ENCODE peak calls at places on chromosomes 7 and 10, in seven cellular contexts. H is IMR-90, M is H9, Q is H1, R is mesenchymal stem cell, D is mesendoderm, U is trophoblast cell. F is an unnamed sample.

GRCh38 chr10:48523212-48523819 is 81.6 kb downstream of the ARHGAP22 start:
- DNase-seq in H (peak), M (peak), Q (no peak), R (peak), D (peak), U (peak), F (peak)

GRCh38 chr10:7480742-7481381 is 70.0 kb upstream of the SFMBT2 start:
- DNase-seq in H (no peak), M (no peak), Q (no peak), R (no peak), D (no peak), U (no peak), F (no peak)

GRCh38 chr10:12656518-12657142 is 307.3 kb downstream of the CAMK1D start:
- DNase-seq in H (peak), M (no peak), Q (no peak), R (peak), D (peak), U (no peak), F (peak)

GRCh38 chr7:101170617-101171441 is 5.5 kb upstream of the VGF start:
- DNase-seq in H (no peak), M (peak), Q (no peak), R (no peak), D (peak), U (no peak), F (no peak)

GRCh38 chr10:53664620-53665019 is 892.0 kb upstream of the MBL2 start:
- DNase-seq in H (no peak), M (no peak), Q (no peak), R (peak), D (no peak), U (no peak), F (no peak)

GRCh38 chr10:69856601-69857166 is 55.0 kb downstream of the COL13A1 start:
- DNase-seq in H (no peak), M (no peak), Q (no peak), R (no peak), D (peak), U (no peak), F (no peak)

GRCh38 chr10:116670706-116671105 is 50.0 kb downstream of the PNLIPRP2 start:
- DNase-seq in H (no peak), M (no peak), Q (no peak), R (no peak), D (no peak), U (no peak), F (no peak)

GRCh38 chr10:63481815-63482421 is 16.1 kb upstream of the JMJD1C start:
- DNase-seq in H (peak), M (no peak), Q (no peak), R (no peak), D (no peak), U (no peak), F (no peak)

GRCh38 chr7:89238156-89238555 is 442.6 kb upstream of the TEX47 start:
- DNase-seq in H (peak), M (no peak), Q (no peak), R (no peak), D (no peak), U (no peak), F (no peak)

GRCh38 chr7:45048748-45049147 is 40.0 kb downstream of the NACAD start:
- DNase-seq in H (no peak), M (no peak), Q (no peak), R (no peak), D (no peak), U (no peak), F (no peak)

GRCh38 chr10:19592276-19592675 is 224.0 kb upstream of the PLXDC2 start:
- DNase-seq in H (peak), M (no peak), Q (no peak), R (peak), D (peak), U (peak), F (no peak)

GRCh38 chr7:100965051-100965722 is 4.2 kb upstream of the MUC12 start:
- DNase-seq in H (no peak), M (peak), Q (peak), R (no peak), D (peak), U (no peak), F (no peak)

DNA sequence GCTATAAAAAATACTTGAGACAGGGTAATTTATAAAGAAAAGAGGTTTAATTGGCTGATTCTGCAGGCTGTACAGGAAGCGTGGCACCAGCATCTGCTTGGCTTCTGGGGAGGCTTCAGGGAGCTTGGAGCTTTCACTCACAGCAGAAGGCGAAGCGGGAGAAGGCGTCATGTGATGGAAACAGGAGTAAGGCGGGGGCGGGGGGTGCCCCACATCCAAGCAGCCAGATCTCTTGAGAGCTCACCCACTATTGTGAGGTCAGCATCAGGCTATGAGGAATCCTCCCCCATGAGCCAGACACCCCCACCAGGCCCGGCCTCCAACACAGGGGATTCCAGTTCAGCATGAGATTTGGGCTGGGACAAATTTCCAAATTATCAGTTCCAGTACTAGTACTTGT is 46.2 kb downstream of the WDR37 start:
- DNase-seq in H (peak), M (no peak), Q (no peak), R (no peak), D (no peak), U (no peak), F (no peak)
- H2BK5ac ChIP-seq in H (no peak), M (no peak), Q (peak), R (no peak), D (no peak), U (no peak), F (no peak)

GRCh38 chr10:20668985-20669384 is 228.1 kb downstream of the NEBL start:
- DNase-seq in H (no peak), M (no peak), Q (no peak), R (no peak), D (no peak), U (no peak), F (no peak)
- H2AK5ac ChIP-seq in H (no peak), M (no peak), Q (no peak), R (no peak), D (no peak), U (no peak), F (no peak)

DNA sequence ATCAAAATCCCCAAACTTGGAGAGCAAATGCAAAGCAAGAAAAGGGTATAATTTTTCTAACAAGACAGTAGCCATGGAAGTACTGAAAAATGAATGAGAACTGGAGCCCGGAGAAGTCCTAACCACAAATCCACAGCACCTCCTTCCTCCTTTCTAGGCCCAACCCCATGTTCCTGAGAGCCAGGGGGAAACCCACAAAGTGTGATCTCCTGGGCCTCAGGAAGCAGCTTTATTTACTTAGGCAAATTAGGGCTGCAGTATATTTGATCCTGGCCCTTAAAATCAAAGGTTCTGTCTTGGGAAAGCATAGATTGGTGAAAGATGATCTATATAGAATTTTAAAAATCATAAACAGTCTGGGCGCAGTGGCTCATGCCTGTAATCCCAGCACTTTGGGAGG is 103.0 kb downstream of the DOCK4 start:
- DNase-seq in H (peak), M (no peak), Q (no peak), R (peak), D (peak), U (no peak), F (no peak)
- H2BK5ac ChIP-seq in H (no peak), M (no peak), Q (no peak), R (no peak), D (no peak), U (no peak), F (no peak)

GRCh38 chr7:4013793-4014192 is 668.3 kb upstream of the FOXK1 start:
- DNase-seq in H (no peak), M (no peak), Q (no peak), R (no peak), D (no peak), U (no peak), F (no peak)

GRCh38 chr7:4010923-4011656 is 671.0 kb upstream of the FOXK1 start:
- DNase-seq in H (no peak), M (no peak), Q (no peak), R (no peak), D (peak), U (no peak), F (no peak)

GRCh38 chr7:4006687-4007086 is 675.4 kb upstream of the FOXK1 start:
- DNase-seq in H (no peak), M (no peak), Q (no peak), R (no peak), D (no peak), U (no peak), F (no peak)

GRCh38 chr7:4009720-4010119 is 672.4 kb upstream of the FOXK1 start:
- DNase-seq in H (no peak), M (no peak), Q (no peak), R (no peak), D (no peak), U (no peak), F (no peak)

DNA sequence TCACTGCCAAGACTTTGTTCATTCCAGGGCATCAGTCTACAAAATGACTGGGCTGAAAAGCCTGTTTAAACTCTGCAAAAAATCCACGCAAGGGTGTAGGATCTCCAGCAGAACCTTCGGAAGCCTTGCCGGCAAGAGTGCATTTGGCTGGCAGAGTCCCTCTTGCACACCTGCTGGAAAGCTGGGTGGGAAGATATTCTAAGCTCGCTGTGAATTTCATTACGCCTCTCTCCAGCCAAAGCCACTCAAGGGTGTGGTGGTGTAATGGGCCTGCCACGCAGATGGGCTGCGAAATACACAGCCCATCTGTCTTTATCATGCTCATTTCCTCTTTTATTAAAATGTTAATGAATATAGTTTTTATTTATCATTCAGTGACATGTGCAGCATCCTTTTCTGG is 671.9 kb upstream of the FOXK1 start:
- DNase-seq in H (no peak), M (no peak), Q (no peak), R (no peak), D (no peak), U (no peak), F (no peak)
- H2AK5ac ChIP-seq in H (no peak), M (no peak), Q (no peak), R (no peak), D (no peak), U (no peak), F (no peak)

GRCh38 chr10:61343781-61344180 is 109.4 kb downstream of the TMEM26 start:
- DNase-seq in H (no peak), M (no peak), Q (no peak), R (no peak), D (no peak), U (peak), F (no peak)

GRCh38 chr10:61341008-61341407 is 112.2 kb downstream of the TMEM26 start:
- DNase-seq in H (no peak), M (no peak), Q (no peak), R (no peak), D (no peak), U (no peak), F (no peak)

GRCh38 chr10:61346946-61347345 is 106.2 kb downstream of the TMEM26 start:
- DNase-seq in H (no peak), M (no peak), Q (no peak), R (no peak), D (no peak), U (no peak), F (no peak)

GRCh38 chr10:61337741-61338140 is 115.4 kb downstream of the TMEM26 start:
- DNase-seq in H (no peak), M (no peak), Q (no peak), R (no peak), D (no peak), U (no peak), F (no peak)

DNA sequence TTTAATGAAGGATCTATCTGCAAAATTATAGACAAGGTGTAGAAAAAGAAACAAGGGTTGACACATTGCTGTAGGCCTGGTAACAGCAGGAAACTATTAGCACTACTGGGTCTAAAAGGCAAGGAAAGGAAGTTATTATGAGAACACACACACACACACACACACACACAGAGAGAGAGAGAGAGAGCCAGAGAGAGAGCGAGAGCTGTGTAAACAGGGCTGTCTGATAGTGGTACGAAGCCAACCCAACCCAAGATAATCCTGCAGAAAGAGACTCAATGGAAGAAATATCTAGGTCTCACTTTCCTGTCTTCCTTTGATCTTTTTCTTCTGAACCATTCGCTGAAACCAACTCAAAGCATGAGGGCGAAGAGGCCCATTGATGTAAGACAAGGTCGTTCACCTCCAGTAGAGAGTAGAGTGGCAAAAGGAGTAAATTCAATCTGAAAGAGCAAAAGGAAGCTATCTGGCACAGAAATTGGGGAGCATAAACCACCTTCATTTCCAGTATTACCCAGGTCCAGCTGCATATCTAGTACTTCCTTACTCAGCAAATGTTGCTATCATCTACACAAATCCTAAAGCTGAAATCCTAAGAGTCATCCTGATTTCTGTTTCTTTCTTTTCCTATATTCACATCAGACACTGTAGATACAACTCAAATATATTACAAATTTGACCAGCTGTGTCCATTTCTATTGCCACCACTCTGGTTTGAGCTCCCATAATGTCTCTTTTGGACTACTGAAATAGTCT is 110.2 kb downstream of the TMEM26 start:
- DNase-seq in H (no peak), M (no peak), Q (no peak), R (no peak), D (no peak), U (no peak), F (no peak)
- H2BK5ac ChIP-seq in H (no peak), M (no peak), Q (no peak), R (no peak), D (no peak), U (no peak), F (no peak)

GRCh38 chr10:102220612-102221011 is 5.5 kb upstream of the ELOVL3 start:
- DNase-seq in H (no peak), M (no peak), Q (no peak), R (no peak), D (no peak), U (no peak), F (no peak)

GRCh38 chr10:102222798-102223197 is 3.3 kb upstream of the ELOVL3 start:
- DNase-seq in H (no peak), M (no peak), Q (no peak), R (no peak), D (no peak), U (no peak), F (no peak)

GRCh38 chr10:102219370-102219769 is 6.7 kb upstream of the ELOVL3 start:
- DNase-seq in H (no peak), M (no peak), Q (no peak), R (no peak), D (no peak), U (no peak), F (no peak)
- H2AK5ac ChIP-seq in H (no peak), M (no peak), Q (no peak), R (no peak), D (no peak), U (no peak), F (no peak)

DNA sequence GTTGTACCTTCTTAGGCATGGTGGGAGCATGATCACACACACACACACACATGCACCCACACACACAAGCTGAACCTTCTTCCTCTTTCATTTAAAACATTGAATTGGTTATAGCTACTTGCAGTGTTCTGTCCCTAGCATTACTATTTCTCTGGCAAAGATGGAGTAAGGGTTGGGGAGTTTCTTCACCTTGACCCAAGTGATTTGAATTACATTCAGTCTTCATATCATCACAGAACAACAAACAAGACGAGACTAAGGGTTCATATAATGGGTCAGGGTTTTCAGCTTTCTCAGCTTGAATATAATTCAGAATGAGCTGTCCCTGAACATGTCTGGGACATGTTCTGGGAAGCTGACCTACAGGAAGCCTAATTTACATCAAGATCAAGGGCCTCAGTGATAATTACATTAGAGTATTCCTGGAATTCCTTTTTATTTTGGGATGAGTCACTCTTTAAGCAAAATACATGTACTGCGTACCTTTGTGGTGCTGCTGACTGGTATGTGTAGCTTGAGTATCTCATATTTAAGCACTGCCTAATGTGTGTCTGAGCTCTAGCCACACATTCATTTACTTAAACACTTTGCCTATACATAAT is 213.5 kb upstream of the TMEM229A start:
- DNase-seq in H (peak), M (no peak), Q (no peak), R (no peak), D (peak), U (peak), F (no peak)
- H2BK5ac ChIP-seq in H (peak), M (no peak), Q (peak), R (no peak), D (peak), U (peak), F (no peak)

GRCh38 chr7:151857866-151858440 is 19.0 kb downstream of the PRKAG2 start:
- DNase-seq in H (no peak), M (no peak), Q (no peak), R (no peak), D (no peak), U (no peak), F (no peak)
- H2AK5ac ChIP-seq in H (no peak), M (no peak), Q (no peak), R (no peak), D (no peak), U (no peak), F (no peak)

GRCh38 chr10:104657458-104657857 is 16.4 kb downstream of the SORCS3 start:
- DNase-seq in H (no peak), M (no peak), Q (no peak), R (no peak), D (no peak), U (no peak), F (no peak)
- H2BK5ac ChIP-seq in H (no peak), M (no peak), Q (no peak), R (no peak), D (no peak), U (no peak), F (no peak)

F was measured in neuronal stem cell.